ENCODE peak calls at places on chromosome 12, in ten cellular contexts. L, T, X, J, C, H, K, R, P and S are unnamed samples.
A peak's percentile ranks its signal among the peaks of the same experiment; 100 is the strongest.

GRCh38 chr12:122981587-122982493 is 1.4 kb downstream of the ARL6IP4 start:
- DNase-seq in P (no peak), J (no peak), R (no peak), L (peak; percentile 22), T (no peak), H (peak; percentile 8), X (no peak), K (no peak), C (no peak), S (no peak)

GRCh38 chr12:40946612-40947194 is 241.4 kb upstream of the PDZRN4 start:
- DNase-seq in K (no peak), X (peak; percentile 55), J (no peak), T (no peak), C (peak; percentile 58), P (peak; percentile 20), L (no peak), R (no peak), H (no peak), S (peak; percentile 2)

GRCh38 chr12:117045175-117045997 is 53.8 kb downstream of the TESC start:
- DNase-seq in R (no peak), J (no peak), K (no peak), P (no peak), H (peak; percentile 41), X (no peak), T (no peak), C (no peak), L (no peak), S (peak; percentile 71)

GRCh38 chr12:131640436-131640969 is 70.4 kb upstream of the SFSWAP start:
- DNase-seq in J (no peak), X (no peak), K (no peak), T (no peak), L (no peak), H (no peak), R (no peak), C (no peak), P (no peak), S (peak; percentile 10)

GRCh38 chr12:70040141-70040540 is 203.1 kb upstream of the CNOT2 start:
- DNase-seq in R (no peak), K (no peak), L (no peak), X (peak; percentile 5), C (peak; percentile 64), J (no peak), T (no peak), P (no peak), H (no peak), S (no peak)

GRCh38 chr12:106409898-106410297 is 52.4 kb downstream of the POLR3B start:
- DNase-seq in K (no peak), J (no peak), X (no peak), C (no peak), H (no peak), R (no peak), L (no peak), P (no peak), T (no peak), S (no peak)

GRCh38 chr12:72281145-72281544 is 9.0 kb downstream of the TRHDE start:
- DNase-seq in T (no peak), C (no peak), H (no peak), R (no peak), K (no peak), L (no peak), X (peak; percentile 66), P (no peak), J (no peak), S (no peak)

GRCh38 chr12:82873951-82874350 is 187.2 kb downstream of the TMTC2 start:
- DNase-seq in J (no peak), T (no peak), X (no peak), K (no peak), L (no peak), P (peak; percentile 7), R (no peak), C (peak; percentile 8), H (no peak), S (no peak)

GRCh38 chr12:138898-139534 is 72.4 kb downstream of the IQSEC3 start:
- DNase-seq in R (no peak), K (no peak), L (no peak), C (peak; percentile 45), T (no peak), X (no peak), J (no peak), P (peak; percentile 46), H (no peak), S (peak; percentile 82)

GRCh38 chr12:83074495-83074894 is 387.8 kb downstream of the TMTC2 start:
- DNase-seq in T (no peak), X (no peak), K (no peak), P (no peak), C (no peak), H (no peak), R (no peak), L (no peak), J (no peak), S (no peak)

GRCh38 chr12:131642101-131642540 is 68.8 kb upstream of the SFSWAP start:
- DNase-seq in J (no peak), T (no peak), R (no peak), X (no peak), P (no peak), C (no peak), K (no peak), H (peak; percentile 65), L (no peak), S (peak; percentile 85)

GRCh38 chr12:32264995-32265394 is 134.4 kb upstream of the FGD4 start:
- DNase-seq in C (peak; percentile 43), J (no peak), X (no peak), P (no peak), L (no peak), K (no peak), H (no peak), T (peak; percentile 59), R (no peak), S (no peak)

GRCh38 chr12:80157640-80158039 is 58.3 kb downstream of the OTOGL start:
- DNase-seq in H (no peak), R (no peak), J (no peak), X (peak; percentile 8), C (peak; percentile 22), P (no peak), K (no peak), T (no peak), L (no peak), S (no peak)

GRCh38 chr12:3107071-3107583 is 29.9 kb downstream of the TSPAN9 start:
- DNase-seq in J (no peak), L (no peak), X (peak; percentile 96), P (peak; percentile 46), R (no peak), T (no peak), K (no peak), C (peak; percentile 89), H (peak; percentile 72), S (no peak)

DNA sequence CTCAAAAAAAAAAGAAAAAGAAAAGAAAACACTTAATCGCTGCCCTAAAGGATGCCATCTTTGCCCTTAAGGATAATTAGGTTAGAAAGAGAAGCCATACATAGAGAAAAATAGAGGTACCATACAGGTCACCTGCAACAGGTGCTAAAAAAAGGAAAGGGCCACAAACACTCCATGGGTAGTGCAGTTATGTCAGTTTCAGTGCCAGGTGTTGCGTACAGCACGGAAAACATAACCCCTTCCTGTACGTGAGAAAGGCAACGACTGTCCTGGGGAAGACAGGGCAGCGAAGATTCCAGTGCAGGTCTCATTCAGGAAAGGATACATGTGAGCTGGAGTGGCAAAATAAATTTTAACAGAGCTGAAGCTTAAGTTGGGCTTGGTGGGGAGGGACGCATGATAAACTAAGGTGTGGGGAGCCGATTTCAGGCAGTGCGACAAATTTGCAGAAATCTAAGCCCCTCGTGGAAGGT is 553 bp upstream of the DAZAP2 start:
- DNase-seq in R (no peak), T (no peak), P (no peak), L (no peak), J (no peak), C (peak; percentile 13), H (no peak), K (peak; percentile 50), X (no peak), S (no peak)
- H3K4me3 ChIP-seq in R (peak overlapping the region; percentile 87), T (peak overlapping the region; percentile 75), P (peak overlapping the region; percentile 97), L (peak overlapping the region; percentile 100), J (peak overlapping the region; percentile 96), C (peak overlapping the region; percentile 100), H (peak overlapping the region; percentile 100), K (peak overlapping the region; percentile 76), X (peak overlapping the region; percentile 100), S (peak overlapping the region; percentile 100)

DNA sequence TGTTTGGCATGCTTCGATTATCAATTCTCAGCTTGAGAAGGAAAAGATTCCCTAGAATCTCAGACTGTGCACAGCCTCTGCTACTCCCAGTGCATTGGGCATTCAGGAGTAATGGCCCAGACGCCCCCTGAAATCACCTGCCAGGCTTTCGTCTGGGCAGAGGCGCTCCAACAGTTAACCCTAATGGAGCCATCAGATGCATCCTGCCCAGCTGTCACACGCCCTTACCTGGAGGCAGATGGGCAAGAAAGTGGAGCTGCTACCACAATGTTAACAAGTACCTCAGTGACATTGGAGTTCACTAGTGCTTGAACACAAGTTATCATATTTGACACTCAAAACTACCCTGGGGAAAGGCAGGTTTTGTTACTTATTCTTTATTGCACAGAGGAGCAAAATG is 957 bp upstream of the LRP6 start:
- DNase-seq in K (no peak), J (no peak), L (no peak), H (peak; percentile 14), T (no peak), X (no peak), P (peak; percentile 31), R (no peak), C (no peak), S (peak; percentile 74)
- H3K4me3 ChIP-seq in K (peak overlapping the region; percentile 66), J (peak overlapping the region; percentile 72), L (peak overlapping the region; percentile 80), H (peak overlapping the region; percentile 91), T (peak overlapping the region; percentile 96), X (peak overlapping the region; percentile 88), P (peak overlapping the region; percentile 99), R (peak overlapping the region; percentile 59), C (peak overlapping the region; percentile 96), S (peak overlapping the region; percentile 94)

GRCh38 chr12:67068773-67069450 is 200.2 kb upstream of the CAND1 start:
- DNase-seq in R (peak; percentile 76), X (peak; percentile 43), T (no peak), C (peak; percentile 36), J (no peak), L (peak; percentile 26), H (peak; percentile 47), K (peak; percentile 34), P (peak; percentile 83), S (peak; percentile 89)
- H3K4me3 ChIP-seq in R (peak overlapping the region; percentile 81), X (peak overlapping the region; percentile 51), T (peak overlapping the region; percentile 56), C (peak overlapping the region; percentile 50), J (no peak overlapping the region), L (peak overlapping the region; percentile 39), H (peak overlapping the region; percentile 43), K (peak overlapping the region; percentile 78), P (peak overlapping the region; percentile 99), S (peak overlapping the region; percentile 76)

GRCh38 chr12:6182279-6182898 is 17.8 kb upstream of the CD9 start:
- DNase-seq in K (peak; percentile 59), H (peak; percentile 69), P (no peak), T (peak; percentile 92), L (peak; percentile 57), X (peak; percentile 79), R (peak; percentile 77), C (peak; percentile 87), J (no peak), S (no peak)
- H3K4me3 ChIP-seq in K (no peak overlapping the region), H (no peak overlapping the region), P (no peak overlapping the region), T (no peak overlapping the region), L (no peak overlapping the region), X (no peak overlapping the region), R (no peak overlapping the region), C (no peak overlapping the region), J (no peak overlapping the region), S (no peak overlapping the region)

DNA sequence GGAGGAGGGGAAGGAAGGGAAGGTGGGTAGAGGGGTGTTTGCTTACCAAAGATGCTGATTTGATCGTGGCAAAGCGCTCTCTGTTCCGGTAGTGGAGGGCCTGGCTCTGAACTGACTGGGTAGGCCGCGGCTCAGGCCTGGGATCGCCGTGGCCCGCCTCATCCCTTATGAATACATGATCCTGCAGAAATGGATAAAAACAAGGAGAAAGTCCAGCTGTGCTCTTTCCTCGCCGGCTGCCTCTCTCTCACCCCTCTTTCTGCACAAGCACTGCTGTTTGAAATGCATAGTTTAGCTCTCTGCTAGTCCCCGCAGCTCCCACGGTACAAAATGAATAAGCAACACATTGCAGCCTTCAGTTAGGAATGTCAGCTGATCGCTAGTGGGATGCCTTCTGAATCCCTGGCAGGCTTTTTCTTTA is 53.8 kb downstream of the PEBP1 start:
- DNase-seq in J (no peak), L (no peak), X (peak; percentile 66), K (no peak), T (no peak), P (peak; percentile 59), C (peak; percentile 83), R (no peak), H (peak; percentile 63), S (peak; percentile 58)
- H3K4me3 ChIP-seq in J (no peak overlapping the region), L (no peak overlapping the region), X (peak overlapping the region; percentile 46), K (peak overlapping the region; percentile 18), T (peak overlapping the region; percentile 41), P (no peak overlapping the region), C (peak overlapping the region; percentile 65), R (peak overlapping the region; percentile 2), H (peak overlapping the region; percentile 54), S (peak overlapping the region; percentile 2)